ENCODE peak calls at places on chromosomes 13 and 19, in six cellular contexts. H is CD8-positive, alpha-beta T cell; U is AG09309; O is GM23338; J is thoracic aorta; E is WTC11. M is an unnamed sample.

GRCh38 chr19:47714339-47714738 is 1.1 kb downstream of the EHD2 start:
- DNase-seq in O (no peak), E (no peak), H (no peak), U (no peak), J (no peak), M (no peak)

GRCh38 chr19:50803633-50804419 is 13.6 kb downstream of the ACP4 start:
- DNase-seq in U (no peak), J (no peak), O (peak; percentile 65), E (peak; percentile 49), H (peak; percentile 39), M (no peak)

GRCh38 chr19:5118026-5118425 is 149.1 kb downstream of the KDM4B start:
- DNase-seq in O (no peak), J (no peak), E (no peak), H (no peak), U (no peak), M (no peak)

GRCh38 chr13:85828094-85828684 is 29.0 kb upstream of the SLITRK6 start:
- DNase-seq in E (no peak), U (no peak), J (no peak), H (no peak), O (peak; percentile 47), M (no peak)

GRCh38 chr13:39526499-39526898 is 76.5 kb downstream of the LHFPL6 start:
- DNase-seq in O (no peak), E (no peak), J (no peak), H (no peak), U (no peak), M (no peak)

GRCh38 chr13:43908156-43909126 is 28.7 kb downstream of the LACC1 start:
- DNase-seq in O (peak; percentile 60), U (no peak), H (no peak), E (no peak), J (no peak), M (no peak)

GRCh38 chr13:111122056-111122455 is 6.9 kb downstream of the ARHGEF7 start:
- DNase-seq in J (no peak), U (no peak), E (no peak), O (peak; percentile 35), H (no peak), M (no peak)

GRCh38 chr19:42108527-42109389 is 23.5 kb downstream of the POU2F2 start:
- DNase-seq in H (peak; percentile 86), J (no peak), O (peak; percentile 96), E (peak; percentile 91), U (no peak), M (peak; percentile 62)

GRCh38 chr13:63075126-63075525 is 1659.5 kb upstream of the PCDH20 start:
- DNase-seq in H (no peak), U (no peak), O (no peak), J (no peak), E (no peak), M (no peak)

GRCh38 chr13:113667771-113668490 is 912 bp downstream of the GRK1 start:
- DNase-seq in O (no peak), H (no peak), U (no peak), J (no peak), E (peak; percentile 5), M (no peak)

GRCh38 chr19:42529248-42529764 is 1.0 kb upstream of the CEACAM1 start:
- DNase-seq in E (peak; percentile 80), U (peak; percentile 2), H (peak; percentile 61), O (peak; percentile 69), J (no peak), M (peak; percentile 36)

GRCh38 chr13:19606152-19606551 is 27.3 kb upstream of the MPHOSPH8 start:
- DNase-seq in J (no peak), O (no peak), E (no peak), H (no peak), U (no peak), M (no peak)

GRCh38 chr19:50387176-50387867 is 3.2 kb downstream of the POLD1 start:
- DNase-seq in O (no peak), H (no peak), J (no peak), U (no peak), E (no peak), M (no peak)

GRCh38 chr13:40217675-40218074 is 448.8 kb downstream of the FOXO1 start:
- DNase-seq in H (no peak), J (no peak), O (no peak), E (no peak), U (no peak), M (no peak)

GRCh38 chr19:45423033-45423588 is 606 bp downstream of the ERCC1 start:
- DNase-seq in J (no peak), O (no peak), H (peak; percentile 78), U (no peak), E (no peak), M (no peak)

GRCh38 chr13:31044658-31045620 is 112.5 kb downstream of the TEX26 start:
- DNase-seq in O (no peak), U (no peak), J (no peak), H (no peak), E (no peak), M (no peak)

GRCh38 chr13:110030394-110030928 is 244.1 kb upstream of the IRS2 start:
- DNase-seq in O (no peak), E (no peak), J (no peak), U (no peak), H (no peak), M (no peak)

GRCh38 chr19:45322744-45323281 is at the start of gene CKM:
- DNase-seq in U (no peak), E (no peak), O (no peak), H (no peak), J (no peak), M (no peak)

GRCh38 chr19:16301999-16302694 is 22.5 kb upstream of the KLF2 start:
- DNase-seq in J (no peak), U (no peak), E (no peak), H (no peak), O (no peak), M (no peak)

GRCh38 chr19:16373539-16373938 is 48.9 kb downstream of the KLF2 start:
- DNase-seq in J (no peak), E (no peak), U (no peak), H (no peak), O (no peak), M (no peak)

GRCh38 chr13:40682449-40683240 is 16.2 kb upstream of the FOXO1 start:
- DNase-seq in O (peak; percentile 88), U (no peak), H (no peak), E (no peak), J (no peak), M (no peak)

GRCh38 chr13:85772379-85772778 is 26.8 kb downstream of the SLITRK6 start:
- DNase-seq in O (no peak), U (no peak), E (no peak), J (no peak), H (no peak), M (no peak)

GRCh38 chr13:95176611-95177259 is 124.5 kb downstream of the ABCC4 start:
- DNase-seq in U (peak; percentile 63), O (no peak), H (peak; percentile 34), E (no peak), J (no peak), M (no peak)

GRCh38 chr19:32339988-32340874 is 5.2 kb upstream of the ZNF507 start:
- DNase-seq in J (peak; percentile 29), U (no peak), E (peak; percentile 70), H (peak; percentile 39), O (peak; percentile 71), M (no peak)

GRCh38 chr19:38644719-38645118 is 2.7 kb upstream of the ACTN4 start:
- DNase-seq in H (no peak), U (no peak), O (peak; percentile 52), J (no peak), E (no peak), M (no peak)

DNA sequence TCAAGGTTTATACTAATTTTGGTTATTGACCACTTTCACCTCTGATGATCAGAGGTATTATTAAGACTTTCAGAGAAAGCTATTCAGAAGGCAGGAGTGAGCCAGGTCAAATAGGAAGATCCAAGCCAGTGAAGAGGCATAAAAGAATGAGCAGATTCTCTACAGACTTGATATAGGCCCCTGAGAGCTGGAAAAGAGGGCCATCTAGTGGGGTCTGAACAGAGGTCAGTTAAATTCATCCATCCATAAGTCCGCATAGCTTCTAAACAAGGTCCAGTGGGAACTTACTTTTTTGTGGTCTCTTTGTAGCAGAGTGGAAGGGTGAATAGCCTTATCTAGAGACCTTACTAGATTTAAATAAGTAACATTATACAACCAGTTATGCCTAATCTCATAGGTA is 126.6 kb upstream of the UFM1 start:
- DNase-seq in H (no peak), O (peak; percentile 72), J (no peak), E (peak; percentile 44), U (peak; percentile 24), M (no peak)
- TF ChIP-seq CTCF in H (no peak), O (peak; percentile 79), J (no peak), E (no peak), U (peak; percentile 51), M (no peak)

DNA sequence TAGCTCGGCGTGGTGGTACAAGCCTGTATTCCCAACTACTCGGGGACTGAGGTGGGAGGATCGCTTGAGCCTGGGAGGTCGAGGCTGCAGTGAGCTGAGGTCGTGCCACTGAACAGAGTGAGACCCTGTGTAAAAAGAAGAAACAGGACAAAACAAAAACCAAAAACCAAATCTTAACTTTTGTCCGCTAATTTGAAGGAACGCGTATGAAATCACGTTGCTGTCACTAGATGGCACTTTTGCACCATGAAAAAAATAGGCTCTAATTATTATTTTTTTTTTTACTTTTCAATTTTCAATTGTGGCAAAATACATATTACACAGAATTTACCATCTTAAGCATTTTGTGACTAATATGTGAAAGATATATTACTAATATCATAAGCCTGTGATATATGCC is 17.6 kb upstream of the ZNF835 start:
- DNase-seq in H (no peak), O (no peak), E (no peak), U (no peak), J (no peak), M (no peak)
- TF ChIP-seq CTCF in H (no peak), O (peak; percentile 2), E (no peak), U (no peak), J (no peak), M (no peak)

DNA sequence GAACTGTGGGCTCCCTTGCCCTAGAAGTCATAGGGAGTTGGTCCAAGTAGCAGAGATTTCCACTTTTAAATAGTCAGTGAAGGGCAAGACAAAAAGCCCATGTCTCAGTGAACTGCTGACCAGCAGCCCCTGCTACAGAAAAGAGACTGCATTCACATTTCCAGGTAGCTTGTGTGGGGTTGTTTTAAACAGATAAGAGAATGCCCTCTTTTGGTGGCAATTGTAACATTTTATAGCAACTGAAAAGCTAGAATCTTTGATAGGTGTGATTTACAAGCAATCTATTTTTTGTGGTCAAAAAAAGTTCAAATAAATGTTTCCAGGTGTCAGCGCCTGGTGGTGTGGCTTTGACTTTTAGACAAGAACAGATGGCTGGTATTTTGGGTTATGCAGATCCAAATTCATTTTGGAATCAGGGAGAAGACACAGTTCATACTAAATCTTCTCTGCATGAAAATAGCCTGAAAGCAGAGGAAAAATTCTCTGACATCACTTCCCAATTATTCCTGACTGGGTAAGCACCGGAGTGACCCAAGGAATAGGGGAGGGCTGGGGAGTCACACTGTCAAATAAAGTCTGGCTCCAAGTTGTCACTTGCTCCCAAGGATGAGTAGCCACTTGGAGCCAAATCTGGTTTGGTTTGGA is 26.2 kb upstream of the GPR12 start:
- DNase-seq in U (no peak), H (no peak), J (no peak), E (no peak), O (no peak), M (no peak)
- TF ChIP-seq CTCF in U (no peak), H (no peak), J (no peak), E (no peak), O (no peak), M (no peak)

DNA sequence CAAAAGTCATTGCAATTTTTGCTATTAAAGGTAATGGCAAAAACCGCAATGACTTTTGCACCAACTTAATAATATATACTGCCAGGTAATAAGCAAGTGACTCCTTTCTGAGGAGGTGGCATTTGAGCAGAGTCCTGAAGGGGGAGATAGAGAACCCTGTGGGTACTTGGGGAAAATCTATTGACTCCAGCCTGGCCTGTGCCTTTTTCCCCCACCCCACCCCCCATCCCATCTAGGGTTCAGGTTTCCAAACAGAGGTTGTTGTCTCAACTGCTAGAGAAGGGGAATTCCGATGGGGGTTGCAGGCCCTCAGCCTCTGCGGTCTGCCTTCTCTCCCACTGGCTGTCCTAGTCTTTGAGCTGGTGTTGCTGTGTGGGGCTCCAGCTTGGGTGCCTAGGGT is 11.5 kb downstream of the S1PR2 start:
- DNase-seq in O (peak; percentile 87), E (peak; percentile 57), U (no peak), H (peak; percentile 47), J (no peak), M (no peak)
- TF ChIP-seq CTCF in O (peak; percentile 56), E (peak; percentile 22), U (peak; percentile 41), H (peak; percentile 35), J (no peak), M (no peak)